ENCODE peak calls at places on chromosomes 13 and 19, in nine cellular contexts. S, W, Q, A, V, H, C, T and L are unnamed samples.

GRCh38 chr13:97548736-97549135 is 114.8 kb downstream of the RAP2A start:
- DNase-seq in S (no peak), W (no peak), Q (no peak), A (no peak), V (no peak), H (no peak), C (no peak), T (no peak), L (no peak)

GRCh38 chr13:95067303-95067702 is 233.9 kb downstream of the ABCC4 start:
- DNase-seq in S (no peak), W (no peak), Q (peak), A (peak), V (no peak), H (no peak), C (no peak), T (no peak), L (no peak)

GRCh38 chr13:113968463-113969310 is 5.2 kb downstream of the C13orf46 start:
- DNase-seq in S (no peak), W (no peak), Q (no peak), A (no peak), V (no peak), H (no peak), C (no peak), T (no peak), L (no peak)

GRCh38 chr19:8214802-8215201 is 5.6 kb downstream of the CERS4 start:
- DNase-seq in S (no peak), W (no peak), Q (no peak), A (no peak), V (no peak), H (no peak), C (no peak), T (no peak), L (no peak)

GRCh38 chr13:84237181-84237580 is 354.9 kb upstream of the SLITRK1 start:
- DNase-seq in S (no peak), W (no peak), Q (no peak), A (no peak), V (no peak), H (no peak), C (no peak), T (no peak), L (no peak)

GRCh38 chr19:44807652-44808462 is 1.0 kb upstream of the BCAM start:
- DNase-seq in S (peak), W (no peak), Q (peak), A (peak), V (no peak), H (no peak), C (no peak), T (no peak), L (no peak)

GRCh38 chr19:1003283-1003682 is 3.1 kb downstream of the GRIN3B start:
- DNase-seq in S (no peak), W (no peak), Q (no peak), A (no peak), V (no peak), H (no peak), C (no peak), T (no peak), L (no peak)

GRCh38 chr19:7869910-7870511 is 4.2 kb downstream of the PRR36 start:
- DNase-seq in S (peak), W (no peak), Q (peak), A (peak), V (no peak), H (peak), C (no peak), T (no peak), L (peak)

GRCh38 chr13:33139186-33139585 is 123.0 kb downstream of the KL start:
- DNase-seq in S (no peak), W (no peak), Q (no peak), A (no peak), V (no peak), H (no peak), C (no peak), T (no peak), L (no peak)

GRCh38 chr13:43785681-43786471 is 896 bp downstream of the ENOX1 start:
- DNase-seq in S (peak), W (no peak), Q (peak), A (peak), V (no peak), H (peak), C (peak), T (no peak), L (no peak)

GRCh38 chr13:49740870-49741269 is 49.6 kb upstream of the EBPL start:
- DNase-seq in S (no peak), W (no peak), Q (no peak), A (no peak), V (no peak), H (no peak), C (no peak), T (no peak), L (no peak)

GRCh38 chr13:44759723-44760360 is 183.7 kb upstream of the TSC22D1 start:
- DNase-seq in S (no peak), W (no peak), Q (no peak), A (peak), V (no peak), H (no peak), C (no peak), T (no peak), L (no peak)

GRCh38 chr13:75489502-75490263 is 7.7 kb upstream of the TBC1D4 start:
- DNase-seq in S (no peak), W (no peak), Q (peak), A (peak), V (no peak), H (no peak), C (peak), T (no peak), L (peak)

GRCh38 chr19:38100589-38100988 is 123.4 kb downstream of the DPF1 start:
- DNase-seq in S (no peak), W (no peak), Q (no peak), A (no peak), V (no peak), H (no peak), C (no peak), T (no peak), L (no peak)

GRCh38 chr13:33363328-33363727 is 77.8 kb upstream of the STARD13 start:
- DNase-seq in S (no peak), W (no peak), Q (no peak), A (no peak), V (no peak), H (no peak), C (no peak), T (no peak), L (no peak)

GRCh38 chr19:35269425-35270117 is 809 bp downstream of the USF2 start:
- DNase-seq in S (peak), W (peak), Q (peak), A (peak), V (peak), H (peak), C (peak), T (peak), L (peak)

GRCh38 chr19:52142001-52142595 is 2.4 kb upstream of the ZNF616 start:
- DNase-seq in S (no peak), W (no peak), Q (peak), A (peak), V (no peak), H (no peak), C (no peak), T (no peak), L (no peak)

GRCh38 chr19:38134538-38135149 is 89.4 kb downstream of the DPF1 start:
- DNase-seq in S (no peak), W (no peak), Q (peak), A (peak), V (no peak), H (peak), C (peak), T (peak), L (no peak)

GRCh38 chr13:28636078-28636477 is 22.9 kb upstream of the POMP start:
- DNase-seq in S (no peak), W (no peak), Q (no peak), A (no peak), V (no peak), H (no peak), C (no peak), T (no peak), L (no peak)

GRCh38 chr19:2333027-2333806 is 4.7 kb downstream of the SPPL2B start:
- DNase-seq in S (no peak), W (no peak), Q (no peak), A (no peak), V (no peak), H (no peak), C (no peak), T (no peak), L (no peak)

GRCh38 chr13:93534181-93534700 is 307.6 kb downstream of the GPC6 start:
- DNase-seq in S (no peak), W (no peak), Q (no peak), A (no peak), V (no peak), H (no peak), C (no peak), T (no peak), L (no peak)

GRCh38 chr13:98581971-98582702 is 5.2 kb upstream of the STK24 start:
- DNase-seq in S (no peak), W (no peak), Q (peak), A (peak), V (no peak), H (no peak), C (no peak), T (no peak), L (no peak)

GRCh38 chr13:32911506-32911905 is 104.7 kb upstream of the KL start:
- DNase-seq in S (no peak), W (no peak), Q (peak), A (peak), V (no peak), H (peak), C (peak), T (no peak), L (no peak)

GRCh38 chr13:36509369-36509768 is 77.1 kb downstream of the CCNA1 start:
- DNase-seq in S (no peak), W (no peak), Q (no peak), A (no peak), V (no peak), H (no peak), C (no peak), T (no peak), L (no peak)

GRCh38 chr13:32734511-32734910 is 148.3 kb downstream of the PDS5B start:
- DNase-seq in S (no peak), W (no peak), Q (peak), A (peak), V (no peak), H (peak), C (no peak), T (no peak), L (no peak)

GRCh38 chr19:17035842-17036424 is 9.3 kb upstream of the CPAMD8 start:
- DNase-seq in S (no peak), W (no peak), Q (peak), A (no peak), V (no peak), H (no peak), C (no peak), T (no peak), L (no peak)

GRCh38 chr19:27867981-27868380 is 1345.0 kb downstream of the UQCRFS1 start:
- DNase-seq in S (no peak), W (no peak), Q (no peak), A (no peak), V (no peak), H (no peak), C (no peak), T (no peak), L (no peak)

GRCh38 chr13:33081666-33082065 is 65.4 kb downstream of the KL start:
- DNase-seq in S (no peak), W (no peak), Q (no peak), A (no peak), V (no peak), H (no peak), C (no peak), T (no peak), L (no peak)

GRCh38 chr13:113448885-113449692 is 4.2 kb downstream of the ADPRHL1 start:
- DNase-seq in S (no peak), W (peak), Q (peak), A (peak), V (peak), H (peak), C (no peak), T (no peak), L (no peak)

GRCh38 chr19:41541990-41542584 is 33.9 kb upstream of the CEACAM21 start:
- DNase-seq in S (no peak), W (peak), Q (no peak), A (peak), V (peak), H (peak), C (no peak), T (peak), L (peak)

GRCh38 chr19:42196011-42197001 is 21.2 kb downstream of the DEDD2 start:
- DNase-seq in S (no peak), W (no peak), Q (no peak), A (no peak), V (no peak), H (no peak), C (no peak), T (no peak), L (no peak)

GRCh38 chr13:29140277-29140676 is 320.1 kb downstream of the MTUS2 start:
- DNase-seq in S (no peak), W (no peak), Q (peak), A (no peak), V (no peak), H (no peak), C (no peak), T (no peak), L (no peak)

GRCh38 chr13:45258339-45258685 is 57.5 kb upstream of the KCTD4 start:
- DNase-seq in S (no peak), W (no peak), Q (no peak), A (no peak), V (no peak), H (no peak), C (peak), T (no peak), L (no peak)

GRCh38 chr13:76009491-76009890 is 373.4 kb downstream of the LMO7 start:
- DNase-seq in S (no peak), W (no peak), Q (no peak), A (no peak), V (no peak), H (no peak), C (no peak), T (no peak), L (no peak)

GRCh38 chr19:55373993-55374757 is 2.5 kb upstream of the TMEM190 start:
- DNase-seq in S (no peak), W (no peak), Q (no peak), A (no peak), V (no peak), H (no peak), C (no peak), T (no peak), L (no peak)

GRCh38 chr19:50215820-50216219 is 12.4 kb downstream of the MYH14 start:
- DNase-seq in S (no peak), W (no peak), Q (no peak), A (no peak), V (no peak), H (no peak), C (no peak), T (no peak), L (no peak)

GRCh38 chr19:16548956-16549355 is 6.7 kb upstream of the CHERP start:
- DNase-seq in S (no peak), W (no peak), Q (no peak), A (peak), V (no peak), H (no peak), C (no peak), T (no peak), L (no peak)